ENCODE peak calls at places on chromosomes 3 and 15, in five cellular contexts. F, M, T, S and J are unnamed samples.

GRCh38 chr15:87716422-87716821 is 540.1 kb downstream of the NTRK3 start:
- DNase-seq in S (no peak), F (no peak), M (no peak), T (no peak), J (no peak)

GRCh38 chr3:190671658-190672057 is 157.8 kb downstream of the IL1RAP start:
- DNase-seq in T (no peak), S (no peak), M (no peak), F (no peak), J (no peak)

GRCh38 chr15:62900071-62900812 is 142.3 kb upstream of the TPM1 start:
- DNase-seq in M (no peak), T (no peak), F (no peak), S (no peak), J (no peak)

GRCh38 chr3:27990347-27990746 is 251.1 kb upstream of the CMC1 start:
- DNase-seq in F (no peak), S (no peak), T (no peak), M (no peak), J (no peak)

GRCh38 chr3:150309557-150309956 is 98.5 kb upstream of the TSC22D2 start:
- DNase-seq in S (no peak), M (peak), F (no peak), T (no peak), J (no peak)

GRCh38 chr3:187669675-187670504 is at the start of gene SST:
- DNase-seq in M (peak), T (no peak), F (peak), S (no peak), J (peak)

GRCh38 chr15:101204744-101205535 is 46.9 kb downstream of the CHSY1 start:
- DNase-seq in S (no peak), F (no peak), T (no peak), M (peak), J (no peak)

GRCh38 chr3:38119802-38120689 is 16.9 kb downstream of the ACAA1 start:
- DNase-seq in M (no peak), S (no peak), T (peak), F (no peak), J (no peak)

GRCh38 chr15:38662398-38662797 is 97.8 kb upstream of the RASGRP1 start:
- DNase-seq in F (no peak), T (no peak), M (no peak), S (no peak), J (no peak)

GRCh38 chr3:148757238-148757930 is 59.7 kb downstream of the AGTR1 start:
- DNase-seq in T (no peak), F (no peak), M (peak), S (no peak), J (no peak)

GRCh38 chr3:149969945-149970715 is 565 bp downstream of the PFN2 start:
- DNase-seq in S (peak), F (peak), T (peak), M (peak), J (peak)

GRCh38 chr3:193805448-193805847 is 212.4 kb downstream of the OPA1 start:
- DNase-seq in S (no peak), M (peak), T (peak), F (peak), J (peak)

GRCh38 chr3:147113293-147114045 is 292.9 kb downstream of the ZIC4 start:
- DNase-seq in F (no peak), T (no peak), M (peak), S (no peak), J (no peak)

GRCh38 chr3:65854606-65855304 is 184.0 kb downstream of the MAGI1 start:
- DNase-seq in F (no peak), M (no peak), T (no peak), S (no peak), J (peak)

GRCh38 chr3:124282751-124283643 is 291.1 kb upstream of the ROPN1 start:
- DNase-seq in S (no peak), F (no peak), T (peak), M (peak), J (no peak)

GRCh38 chr3:127732879-127733350 is 60.2 kb downstream of the ABTB1 start:
- DNase-seq in S (no peak), F (no peak), T (no peak), M (peak), J (no peak)

GRCh38 chr3:189457201-189457607 is 174.0 kb upstream of the TP63 start:
- DNase-seq in M (peak), T (no peak), F (no peak), S (no peak), J (no peak)

GRCh38 chr3:13042127-13042931 is 30.9 kb downstream of the IQSEC1 start:
- DNase-seq in S (no peak), M (no peak), T (no peak), F (no peak), J (no peak)

GRCh38 chr15:101378879-101379278 is 83.8 kb upstream of the SNRPA1 start:
- DNase-seq in S (no peak), T (no peak), F (no peak), M (no peak), J (no peak)

GRCh38 chr15:42726114-42726513 is 10.8 kb downstream of the CDAN1 start:
- DNase-seq in S (no peak), T (no peak), M (no peak), F (no peak), J (no peak)

GRCh38 chr3:26624209-26624775 is 1.7 kb downstream of the LRRC3B start:
- DNase-seq in F (no peak), S (no peak), M (no peak), T (peak), J (no peak)